ENCODE peak calls at places on chromosome 12, in six cellular contexts. W, C, J, H, O and Z are unnamed samples.

GRCh38 chr12:46701356-46701755 is 124.4 kb downstream of the SLC38A4 start:
- DNase-seq in H (no peak), C (no peak), O (no peak), J (no peak), W (no peak), Z (no peak)

GRCh38 chr12:104199964-104200363 is 15.6 kb upstream of the TXNRD1 start:
- DNase-seq in W (no peak), C (no peak), H (no peak), J (no peak), O (no peak), Z (no peak)

GRCh38 chr12:3998397-3998796 is 125.2 kb upstream of the PARP11 start:
- DNase-seq in H (no peak), J (no peak), C (no peak), O (no peak), W (no peak), Z (no peak)

GRCh38 chr12:131862600-131862993 is 31.8 kb upstream of the ULK1 start:
- DNase-seq in W (no peak), O (no peak), H (no peak), J (no peak), C (no peak), Z (no peak)

GRCh38 chr12:50197297-50197727 is 30.1 kb upstream of the CERS5 start:
- DNase-seq in C (no peak), O (no peak), W (no peak), J (no peak), H (no peak), Z (no peak)

GRCh38 chr12:93135286-93136239 is 206.5 kb upstream of the EEA1 start:
- DNase-seq in H (no peak), W (peak), C (peak), O (no peak), J (no peak), Z (no peak)

GRCh38 chr12:100661300-100661951 is 87.9 kb downstream of the GAS2L3 start:
- DNase-seq in H (no peak), C (peak), W (no peak), J (no peak), O (no peak), Z (no peak)

GRCh38 chr12:132444957-132445883 is 44.7 kb upstream of the FBRSL1 start:
- DNase-seq in H (peak), C (no peak), W (no peak), J (peak), O (no peak), Z (peak)

GRCh38 chr12:39105111-39105510 is 199.7 kb upstream of the CPNE8 start:
- DNase-seq in H (no peak), C (no peak), J (no peak), O (no peak), W (no peak), Z (no peak)

GRCh38 chr12:113222730-113223531 is 1.7 kb downstream of the TPCN1 start:
- DNase-seq in W (peak), O (no peak), H (peak), C (peak), J (no peak), Z (peak)

GRCh38 chr12:126369487-126370463 is 1304.5 kb downstream of the AACS start:
- DNase-seq in H (no peak), C (no peak), O (no peak), J (no peak), W (peak), Z (no peak)